ENCODE peak calls at places on chromosomes 11 and 22, in ten cellular contexts. G is iPS DF 19.7; W is lower lobe of right lung; N is vagina; C is effector memory CD8-positive, alpha-beta T cell; K is T-helper 1 cell; O is stimulated activated CD4-positive, alpha-beta T cell treated with anti-CD3 and anti-CD28 coated beads, Interleukin-1b, Interleukin-23, amount 100 ng/mL, for 1 hour; L is HCEC 1CT; T is nucleus accumbens; D is mesenchymal stem cell. U is an unnamed sample.

GRCh38 chr11:68518191-68518590 is 57.6 kb downstream of the PPP6R3 start:
- DNase-seq in G (no peak), W (no peak), N (no peak), C (no peak), K (no peak), O (no peak), L (no peak), T (no peak), D (no peak), U (no peak)

GRCh38 chr11:2590951-2591754 is 108.6 kb downstream of the KCNQ1OT1 start:
- DNase-seq in G (no peak), W (peak), N (peak), C (no peak), K (no peak), O (no peak), L (no peak), T (peak), D (no peak), U (no peak)

GRCh38 chr11:123483058-123483457 is 53.0 kb downstream of the GRAMD1B start:
- DNase-seq in G (no peak), W (no peak), N (no peak), C (no peak), K (no peak), O (no peak), L (peak), T (no peak), D (no peak), U (peak)

GRCh38 chr22:44384563-44384940 is 71.8 kb upstream of the SHISAL1 start:
- DNase-seq in G (no peak), W (peak), N (no peak), C (no peak), K (no peak), O (no peak), L (no peak), T (no peak), D (no peak), U (no peak)

GRCh38 chr11:129723964-129724291 is 91.7 kb upstream of the TMEM45B start:
- DNase-seq in G (no peak), W (no peak), N (no peak), C (no peak), K (no peak), O (no peak), L (no peak), T (no peak), D (no peak), U (no peak)

GRCh38 chr11:130909650-130910049 is 6.6 kb downstream of the SNX19 start:
- DNase-seq in G (no peak), W (no peak), N (no peak), C (no peak), K (no peak), O (no peak), L (peak), T (no peak), D (peak), U (peak)

GRCh38 chr11:65493367-65494176 is 5.3 kb upstream of the MALAT1 start:
- DNase-seq in G (no peak), W (peak), N (no peak), C (no peak), K (no peak), O (no peak), L (peak), T (no peak), D (peak), U (peak)

GRCh38 chr11:36014906-36015305 is 71.0 kb downstream of the LDLRAD3 start:
- DNase-seq in G (no peak), W (no peak), N (no peak), C (no peak), K (no peak), O (no peak), L (no peak), T (no peak), D (no peak), U (no peak)

GRCh38 chr11:126355926-126356897 is 726 bp downstream of the ST3GAL4 start:
- DNase-seq in G (no peak), W (peak), N (no peak), C (peak), K (no peak), O (no peak), L (peak), T (peak), D (peak), U (peak)

GRCh38 chr11:111091341-111091740 is 154.2 kb upstream of the POU2AF2 start:
- DNase-seq in G (no peak), W (no peak), N (no peak), C (no peak), K (no peak), O (no peak), L (no peak), T (no peak), D (no peak), U (no peak)

GRCh38 chr11:120599816-120600420 is 88.4 kb downstream of the GRIK4 start:
- DNase-seq in G (no peak), W (peak), N (no peak), C (no peak), K (no peak), O (no peak), L (no peak), T (no peak), D (no peak), U (no peak)

GRCh38 chr11:77113382-77114088 is 10.9 kb downstream of the OMP start:
- DNase-seq in G (no peak), W (no peak), N (no peak), C (no peak), K (no peak), O (no peak), L (peak), T (no peak), D (peak), U (peak)

U was measured in RPMI7951.